ENCODE peak calls at places on chromosomes 5 and 9, in four cellular contexts. T is GM12878, F is HepG2, C is SK-N-SH. N is an unnamed sample.

GRCh38 chr9:109755040-109755439 is 25.0 kb upstream of the PALM2AKAP2 start:
- DNase-seq in T (no peak), F (no peak), C (no peak), N (no peak)

GRCh38 chr9:124521142-124521541 is 13.9 kb upstream of the NR5A1 start:
- DNase-seq in T (no peak), F (no peak), C (no peak), N (no peak)

GRCh38 chr5:62473209-62473608 is 60.6 kb downstream of the IPO11 start:
- DNase-seq in T (no peak), F (no peak), C (no peak), N (no peak)

GRCh38 chr5:41794478-41794877 is 75.7 kb downstream of the OXCT1 start:
- DNase-seq in T (no peak), F (peak), C (no peak), N (no peak)

GRCh38 chr9:94808926-94809700 is 82.6 kb downstream of the AOPEP start:
- DNase-seq in T (no peak), F (no peak), C (no peak), N (no peak)

GRCh38 chr5:138033916-138034315 is 1.0 kb upstream of the FAM13B start:
- DNase-seq in T (no peak), F (no peak), C (no peak), N (no peak)

GRCh38 chr5:936149-937144 is 43.8 kb downstream of the TRIP13 start:
- DNase-seq in T (no peak), F (no peak), C (no peak), N (peak)

GRCh38 chr5:120848883-120849282 is 384.8 kb downstream of the PRR16 start:
- DNase-seq in T (no peak), F (no peak), C (no peak), N (no peak)

GRCh38 chr9:134972140-134972539 is 54.4 kb upstream of the FCN1 start:
- DNase-seq in T (no peak), F (no peak), C (no peak), N (no peak)

GRCh38 chr5:89016741-89017312 is 133.8 kb upstream of the MEF2C start:
- DNase-seq in T (no peak), F (no peak), C (no peak), N (no peak)

GRCh38 chr5:73786043-73786831 is 160.2 kb downstream of the ARHGEF28 start:
- DNase-seq in T (no peak), F (no peak), C (no peak), N (no peak)

GRCh38 chr5:157747766-157748700 is 4.5 kb downstream of the LSM11 start:
- DNase-seq in T (no peak), F (no peak), C (no peak), N (no peak)

GRCh38 chr9:34659592-34660253 is 2.7 kb downstream of the CCL27 start:
- DNase-seq in T (no peak), F (no peak), C (no peak), N (no peak)
- TF ChIP-seq TCF12 in T (no peak), F (no peak), C (no peak), N (no peak)

GRCh38 chr5:115639377-115639776 is 13.5 kb upstream of the TMED7 start:
- DNase-seq in T (no peak), F (no peak), C (no peak), N (no peak)
- TF ChIP-seq TCF12 in T (no peak), F (no peak), C (no peak), N (no peak)

GRCh38 chr5:149429839-149430721 is 51.0 kb upstream of the IL17B start:
- DNase-seq in T (no peak), F (peak), C (no peak), N (peak)
- TF ChIP-seq TCF12 in T (no peak), F (no peak), C (no peak), N (no peak)

GRCh38 chr5:113378486-113378885 is 56.3 kb downstream of the TSSK1B start:
- DNase-seq in T (no peak), F (no peak), C (no peak), N (no peak)

GRCh38 chr5:113381015-113381326 is 53.8 kb downstream of the TSSK1B start:
- DNase-seq in T (no peak), F (no peak), C (no peak), N (no peak)

GRCh38 chr5:113380299-113381014 is 54.3 kb downstream of the TSSK1B start:
- DNase-seq in T (no peak), F (no peak), C (no peak), N (no peak)

GRCh38 chr5:113378081-113378480 is 56.7 kb downstream of the TSSK1B start:
- DNase-seq in T (no peak), F (no peak), C (no peak), N (no peak)

GRCh38 chr5:113378960-113379541 is 55.7 kb downstream of the TSSK1B start:
- DNase-seq in T (peak), F (peak), C (peak), N (peak)
- TF ChIP-seq TCF12 in T (no peak), F (no peak), C (no peak), N (no peak)

GRCh38 chr5:153752890-153753289 is 262.4 kb downstream of the GRIA1 start:
- DNase-seq in T (no peak), F (no peak), C (no peak), N (no peak)
- TF ChIP-seq TCF12 in T (no peak), F (no peak), C (no peak), N (no peak)

GRCh38 chr9:68802525-68803015 is 97.5 kb downstream of the PIP5K1B start:
- DNase-seq in T (peak), F (no peak), C (no peak), N (no peak)

GRCh38 chr9:68804911-68805889 is 100.2 kb downstream of the PIP5K1B start:
- DNase-seq in T (no peak), F (no peak), C (no peak), N (no peak)

GRCh38 chr9:68805890-68806517 is 101.0 kb downstream of the PIP5K1B start:
- DNase-seq in T (no peak), F (no peak), C (no peak), N (no peak)

DNA sequence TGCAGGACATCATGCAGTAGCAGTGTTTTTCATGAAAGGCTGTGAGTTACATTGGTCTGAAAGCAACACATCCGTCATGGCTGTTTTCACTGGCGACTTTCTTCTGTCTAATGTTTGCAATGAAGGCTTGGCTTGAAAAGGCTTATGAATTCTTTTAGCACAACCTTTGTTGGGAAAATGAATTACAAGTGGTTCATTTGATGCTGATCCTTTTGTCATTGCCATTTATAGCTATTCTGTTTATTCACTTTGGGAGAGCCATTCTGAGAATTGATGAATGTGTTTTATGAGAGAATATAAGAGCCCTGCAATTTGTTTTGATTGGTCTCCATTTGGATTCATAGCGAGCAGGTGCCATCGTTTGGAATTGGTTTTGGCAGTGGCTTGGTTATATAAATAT is 103.4 kb downstream of the PIP5K1B start:
- DNase-seq in T (no peak), F (no peak), C (no peak), N (no peak)
- TF ChIP-seq TCF12 in T (no peak), F (no peak), C (no peak), N (no peak)

GRCh38 chr9:98226968-98227367 is 28.5 kb downstream of the TBC1D2 start:
- DNase-seq in T (no peak), F (no peak), C (no peak), N (no peak)

GRCh38 chr9:98225015-98225442 is 30.4 kb downstream of the TBC1D2 start:
- DNase-seq in T (no peak), F (no peak), C (no peak), N (no peak)

GRCh38 chr9:98227883-98228282 is 27.6 kb downstream of the TBC1D2 start:
- DNase-seq in T (no peak), F (peak), C (no peak), N (no peak)

GRCh38 chr9:98228392-98229089 is 26.9 kb downstream of the TBC1D2 start:
- DNase-seq in T (no peak), F (peak), C (no peak), N (no peak)

DNA sequence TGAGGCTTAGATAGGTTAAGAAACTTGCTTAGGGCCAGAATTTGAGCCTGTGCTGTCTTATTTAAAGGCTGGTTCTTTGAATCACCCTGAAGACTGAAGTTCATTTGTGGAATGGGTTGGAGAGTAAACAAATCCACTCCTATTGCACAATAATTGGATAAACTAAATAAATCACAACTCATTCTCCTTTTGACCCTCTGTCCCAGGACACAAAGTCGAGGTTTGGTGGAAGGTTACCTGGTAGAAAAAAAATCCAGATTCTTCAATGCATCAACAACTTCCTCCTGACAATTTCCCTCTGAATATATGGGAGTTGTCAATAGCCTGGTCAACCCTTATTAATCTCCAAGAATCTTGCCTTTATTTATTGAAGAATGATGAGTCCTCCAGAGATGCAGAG is 28.9 kb downstream of the TBC1D2 start:
- DNase-seq in T (no peak), F (peak), C (no peak), N (no peak)
- TF ChIP-seq TCF12 in T (no peak), F (no peak), C (no peak), N (no peak)